ENCODE peak calls at places on chromosomes 7 and 10, in ten cellular contexts. Q is ovary, S is IMR-90, H is suprapubic skin, F is stomach, L is transverse colon, T is NB4, D is K562, W is Peyer's patch, B is endothelial cell of umbilical vein. A is an unnamed sample.

GRCh38 chr7:24052572-24053223 is 231.3 kb upstream of the NPY start:
- DNase-seq in W (no peak), Q (no peak), D (no peak), F (no peak), L (no peak), H (no peak), S (peak), B (no peak), T (peak), A (no peak)

GRCh38 chr10:112801004-112801403 is 149.0 kb upstream of the TCF7L2 start:
- DNase-seq in F (no peak), H (no peak), Q (no peak), D (peak), L (no peak), B (no peak), T (no peak), S (no peak), W (no peak), A (peak)

GRCh38 chr10:124495176-124495575 is 33.6 kb downstream of the LHPP start:
- DNase-seq in S (no peak), D (no peak), B (no peak), H (no peak), Q (no peak), W (no peak), F (no peak), L (no peak), T (no peak), A (no peak)

GRCh38 chr7:24197852-24198251 is 86.1 kb upstream of the NPY start:
- DNase-seq in W (no peak), Q (no peak), B (no peak), S (no peak), D (no peak), F (no peak), H (no peak), T (no peak), L (no peak), A (no peak)

GRCh38 chr10:18164093-18164492 is 23.9 kb downstream of the CACNB2 start:
- DNase-seq in W (no peak), F (no peak), B (no peak), S (peak), Q (no peak), H (no peak), L (no peak), T (no peak), D (no peak), A (no peak)

GRCh38 chr7:102000123-102000522 is 182.7 kb downstream of the CUX1 start:
- DNase-seq in D (no peak), F (no peak), H (no peak), S (no peak), B (no peak), Q (no peak), W (no peak), L (no peak), T (no peak), A (no peak)

GRCh38 chr10:68096913-68097509 is 12.3 kb upstream of the MYPN start:
- DNase-seq in H (peak), L (peak), D (peak), T (no peak), B (peak), Q (peak), W (peak), F (peak), S (peak), A (peak)

GRCh38 chr10:62637249-62638061 is 167.1 kb upstream of the ADO start:
- DNase-seq in F (peak), Q (no peak), T (peak), S (peak), B (peak), W (no peak), D (no peak), L (peak), H (no peak), A (no peak)

GRCh38 chr7:28178537-28178936 is 2.1 kb downstream of the JAZF1 start:
- DNase-seq in Q (no peak), L (no peak), H (no peak), D (no peak), T (peak), W (no peak), B (no peak), F (no peak), S (no peak), A (no peak)

GRCh38 chr7:14047709-14048399 is 58.4 kb upstream of the ETV1 start:
- DNase-seq in F (no peak), W (no peak), T (peak), S (no peak), D (peak), B (no peak), Q (no peak), L (no peak), H (no peak), A (no peak)

GRCh38 chr7:44798649-44799275 is 2.3 kb downstream of the PPIA start:
- DNase-seq in F (no peak), L (no peak), W (no peak), S (no peak), D (no peak), B (no peak), T (no peak), H (no peak), Q (no peak), A (no peak)

GRCh38 chr7:140229591-140230516 is 53.1 kb upstream of the KDM7A start:
- DNase-seq in Q (no peak), B (no peak), L (peak), H (no peak), T (no peak), F (peak), D (no peak), W (peak), S (no peak), A (no peak)

GRCh38 chr10:22230331-22230833 is 12.6 kb upstream of the EBLN1 start:
- DNase-seq in F (no peak), W (no peak), D (peak), S (peak), Q (no peak), B (peak), H (no peak), L (no peak), T (peak), A (no peak)

GRCh38 chr10:50739618-50740350 is at the start of gene ASAH2B:
- DNase-seq in D (peak), W (peak), T (no peak), H (peak), S (peak), F (peak), Q (peak), L (peak), B (peak), A (peak)

GRCh38 chr10:118256825-118257570 is 85.1 kb downstream of the FAM204A start:
- DNase-seq in H (no peak), D (no peak), Q (no peak), S (no peak), W (no peak), B (no peak), L (no peak), F (no peak), T (no peak), A (no peak)

GRCh38 chr7:1986366-1987083 is 246.2 kb downstream of the MAD1L1 start:
- DNase-seq in L (no peak), T (no peak), S (no peak), W (no peak), B (no peak), F (no peak), H (no peak), Q (no peak), D (no peak), A (no peak)

GRCh38 chr10:103479135-103479534 is at the start of gene CALHM3:
- DNase-seq in W (no peak), D (peak), T (peak), Q (no peak), F (peak), B (no peak), H (no peak), S (no peak), L (no peak), A (no peak)

GRCh38 chr7:64515781-64516180 is 47.1 kb downstream of the ZNF680 start:
- DNase-seq in H (no peak), F (no peak), W (no peak), S (no peak), T (no peak), B (no peak), Q (no peak), L (no peak), D (no peak), A (no peak)

GRCh38 chr7:116433246-116433645 is 66.3 kb upstream of the CAV2 start:
- DNase-seq in H (no peak), F (no peak), S (no peak), B (no peak), W (no peak), Q (no peak), D (no peak), T (no peak), L (no peak), A (no peak)

GRCh38 chr10:110006358-110007170 is 1.2 kb upstream of the ADD3 start:
- DNase-seq in S (peak), T (peak), Q (peak), F (peak), W (peak), H (peak), D (peak), L (peak), B (no peak), A (peak)

GRCh38 chr7:69395072-69395714 is 203.1 kb upstream of the AUTS2 start:
- DNase-seq in W (no peak), B (no peak), T (peak), H (peak), D (no peak), Q (no peak), L (no peak), F (no peak), S (no peak), A (peak)

GRCh38 chr10:76550806-76551205 is 1086.8 kb downstream of the KCNMA1 start:
- DNase-seq in B (no peak), H (no peak), Q (no peak), L (peak), T (no peak), W (no peak), F (no peak), S (peak), D (no peak), A (no peak)

GRCh38 chr7:99406557-99406956 is 1.8 kb downstream of the PDAP1 start:
- DNase-seq in Q (no peak), F (no peak), B (no peak), L (no peak), H (no peak), D (peak), S (no peak), T (no peak), W (no peak), A (no peak)

GRCh38 chr7:121798896-121799295 is 74.1 kb upstream of the PTPRZ1 start:
- DNase-seq in F (no peak), B (no peak), S (no peak), W (no peak), H (no peak), Q (no peak), D (no peak), L (no peak), T (no peak), A (no peak)

GRCh38 chr7:151429555-151430331 is 10.2 kb downstream of the CRYGN start:
- DNase-seq in B (no peak), H (no peak), T (peak), F (peak), W (no peak), S (peak), L (peak), D (peak), Q (peak), A (no peak)

GRCh38 chr10:130835068-130835467 is 476.5 kb downstream of the TCERG1L start:
- DNase-seq in W (no peak), T (no peak), B (no peak), D (no peak), H (no peak), Q (no peak), S (no peak), L (no peak), F (no peak), A (no peak)

GRCh38 chr10:63424576-63424975 is 41.2 kb downstream of the JMJD1C start:
- DNase-seq in W (no peak), H (no peak), S (no peak), T (no peak), Q (no peak), F (no peak), B (no peak), D (no peak), L (no peak), A (no peak)

GRCh38 chr10:131817866-131818509 is 82.8 kb upstream of the PPP2R2D start:
- DNase-seq in T (no peak), F (no peak), L (no peak), W (peak), D (no peak), H (no peak), S (no peak), B (no peak), Q (no peak), A (peak)

GRCh38 chr10:45150997-45151396 is 150.3 kb downstream of the ZNF22 start:
- DNase-seq in T (no peak), H (no peak), S (no peak), Q (no peak), D (no peak), L (no peak), F (no peak), B (no peak), W (no peak), A (no peak)

GRCh38 chr7:50418086-50418515 is 32.0 kb downstream of the FIGNL1 start:
- DNase-seq in Q (peak), L (peak), D (peak), B (peak), T (peak), H (no peak), S (peak), F (peak), W (peak), A (no peak)

GRCh38 chr10:366186-366585 is 230.9 kb downstream of the ZMYND11 start:
- DNase-seq in F (no peak), W (no peak), Q (no peak), D (no peak), S (no peak), H (no peak), B (no peak), L (no peak), T (no peak), A (no peak)
- TF ChIP-seq POLR2A in F (no peak), W (no peak), Q (no peak), D (no peak), S (no peak), H (no peak), B (no peak), L (no peak), T (no peak), A (no peak)

GRCh38 chr10:79348640-79348988 is 1.3 kb downstream of the PPIF start:
- DNase-seq in S (no peak), L (no peak), B (no peak), Q (peak), T (no peak), W (no peak), F (no peak), D (peak), H (no peak), A (peak)

GRCh38 chr10:79350407-79351154 is 3.3 kb downstream of the PPIF start:
- DNase-seq in Q (no peak), D (no peak), F (no peak), L (no peak), S (no peak), T (no peak), W (no peak), B (no peak), H (no peak), A (no peak)

GRCh38 chr10:79347894-79348639 is 798 bp downstream of the PPIF start:
- DNase-seq in W (peak), L (peak), F (peak), T (peak), S (peak), H (peak), Q (peak), D (peak), B (peak), A (peak)

GRCh38 chr10:79349766-79350406 is 2.6 kb downstream of the PPIF start:
- DNase-seq in B (no peak), H (no peak), L (no peak), W (no peak), F (no peak), T (no peak), S (no peak), Q (no peak), D (peak), A (no peak)

DNA sequence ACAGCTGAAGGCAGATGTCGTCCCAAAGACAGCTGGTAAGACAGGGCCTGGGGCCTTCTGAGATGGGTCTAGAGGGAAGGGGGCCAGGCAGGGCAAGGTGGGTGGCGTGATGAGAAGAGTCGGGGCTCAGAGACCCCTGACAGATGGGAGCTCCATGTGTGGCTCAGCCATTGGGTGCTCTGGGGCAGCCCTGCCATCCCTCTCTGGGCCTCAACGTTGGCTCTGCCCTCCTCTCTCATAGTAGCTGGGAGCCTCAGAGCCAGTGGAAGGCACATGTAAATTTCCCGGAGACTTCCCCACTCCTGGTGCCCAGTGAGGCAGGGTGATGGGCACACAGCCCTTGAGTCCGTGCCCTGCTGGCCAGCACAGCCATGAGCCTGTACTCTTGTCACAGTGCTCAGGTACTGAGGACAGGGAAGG is 1.8 kb downstream of the PPIF start:
- DNase-seq in F (no peak), S (no peak), B (no peak), L (no peak), W (no peak), H (no peak), D (no peak), T (no peak), Q (no peak), A (peak)
- H3K4me3 ChIP-seq in F (peak), S (no peak), B (no peak), L (peak), W (peak), H (peak), D (peak), T (peak), Q (no peak), A (no peak)

GRCh38 chr7:108010377-108010776 is 7.4 kb upstream of the LAMB1 start:
- DNase-seq in B (no peak), S (no peak), F (no peak), L (no peak), W (no peak), D (no peak), T (no peak), Q (no peak), H (no peak), A (no peak)

GRCh38 chr7:108007280-108007679 is 4.3 kb upstream of the LAMB1 start:
- DNase-seq in Q (no peak), F (no peak), W (no peak), L (no peak), B (no peak), H (no peak), D (no peak), S (no peak), T (no peak), A (no peak)

GRCh38 chr7:108007762-108008161 is 4.8 kb upstream of the LAMB1 start:
- DNase-seq in B (no peak), L (no peak), H (no peak), T (no peak), D (no peak), W (no peak), S (no peak), F (no peak), Q (no peak), A (no peak)

GRCh38 chr7:108008827-108009226 is 5.9 kb upstream of the LAMB1 start:
- DNase-seq in W (no peak), S (no peak), Q (no peak), H (no peak), D (no peak), L (no peak), F (no peak), T (no peak), B (no peak), A (no peak)

DNA sequence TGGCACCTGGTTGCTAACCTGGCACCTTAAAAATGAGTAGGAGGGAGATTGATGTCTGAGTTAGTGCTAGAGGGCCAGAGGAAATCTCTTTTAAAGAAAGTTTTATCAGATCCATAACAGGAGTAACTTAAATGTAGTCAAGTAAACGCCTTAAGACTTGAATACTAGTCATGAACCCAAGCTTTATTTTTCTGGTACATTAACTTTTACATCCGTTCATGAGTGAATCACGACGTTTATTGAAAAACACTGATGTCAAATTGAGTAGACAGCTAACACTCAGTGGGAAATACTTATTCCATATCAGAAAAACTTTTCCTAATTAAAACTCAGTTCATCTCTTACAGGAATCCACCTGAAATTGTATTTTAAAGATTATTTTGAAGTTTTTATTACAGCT is 6.9 kb upstream of the LAMB1 start:
- DNase-seq in S (no peak), L (no peak), Q (no peak), H (no peak), D (no peak), W (no peak), F (no peak), B (no peak), T (no peak), A (no peak)
- TF ChIP-seq CTCF in S (no peak), L (no peak), Q (no peak), H (no peak), D (no peak), W (no peak), F (no peak), B (no peak), T (no peak), A (no peak)

DNA sequence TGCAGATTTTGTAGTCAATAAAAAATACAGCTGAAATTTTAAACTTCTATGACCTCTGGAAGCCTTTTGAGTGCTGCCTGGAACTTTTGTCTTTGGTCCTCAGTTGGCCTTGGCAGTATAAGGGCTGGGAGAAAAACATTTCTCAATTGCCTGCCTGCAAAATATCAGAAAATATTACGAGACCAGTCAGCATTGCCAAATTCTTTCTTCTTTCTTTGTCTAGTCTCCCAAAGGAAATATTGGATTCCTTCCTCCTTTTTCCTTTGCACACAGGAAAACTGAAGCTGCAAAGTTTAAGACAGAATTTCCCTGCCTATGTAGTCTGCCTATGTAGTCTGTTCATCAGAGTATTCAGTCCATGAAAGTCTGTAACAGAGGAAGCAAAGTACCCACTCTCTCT is 95.9 kb downstream of the CHRM2 start:
- DNase-seq in B (peak), H (no peak), L (no peak), Q (no peak), W (no peak), D (no peak), T (no peak), F (no peak), S (no peak), A (no peak)
- TF ChIP-seq POLR2A in B (no peak), H (no peak), L (no peak), Q (no peak), W (no peak), D (no peak), T (no peak), F (no peak), S (no peak), A (no peak)

DNA sequence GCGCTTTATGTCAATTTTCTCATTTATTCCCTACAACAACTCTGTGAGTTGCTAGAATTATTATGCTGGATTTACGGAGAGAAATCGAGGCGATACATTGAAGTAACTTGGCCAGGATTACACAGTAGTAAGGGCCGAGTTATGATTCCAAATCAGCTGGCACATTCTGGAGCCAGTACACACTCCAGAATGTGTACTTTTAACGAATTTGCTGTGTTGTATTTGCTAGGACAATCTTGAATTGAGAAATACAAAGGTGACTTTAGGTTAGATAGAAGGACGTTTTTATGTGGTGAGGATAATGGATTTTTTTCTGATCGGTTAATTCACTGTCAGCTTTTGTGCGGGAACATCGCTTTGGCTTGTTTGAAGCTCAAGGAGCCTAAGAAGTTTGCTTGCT is 1.4 kb downstream of the ATRNL1 start:
- DNase-seq in T (no peak), Q (no peak), H (no peak), L (no peak), S (no peak), F (no peak), D (no peak), W (no peak), B (no peak), A (no peak)
- H3K4me3 ChIP-seq in T (no peak), Q (peak), H (peak), L (peak), S (no peak), F (no peak), D (no peak), W (no peak), B (no peak), A (no peak)

GRCh38 chr7:129334473-129334872 is 99.8 kb upstream of the STRIP2 start:
- DNase-seq in S (no peak), T (peak), Q (no peak), H (no peak), D (no peak), L (no peak), F (no peak), B (no peak), W (no peak), A (no peak)
- TF ChIP-seq CTCF in S (peak), T (no peak), Q (no peak), H (no peak), D (peak), L (no peak), F (no peak), B (no peak), W (no peak), A (no peak)

GRCh38 chr7:152462995-152463713 is 27.4 kb upstream of the KMT2C start:
- DNase-seq in D (peak), B (no peak), T (no peak), S (peak), W (no peak), L (no peak), H (no peak), F (no peak), Q (peak), A (peak)
- TF ChIP-seq POLR2A in D (peak), B (no peak), T (peak), S (no peak), W (peak), L (peak), H (peak), F (no peak), Q (peak), A (no peak)

A was measured in lower leg skin.